ENCODE peak calls at places on chromosomes 4 and X, in ten cellular contexts. One of them, this sample, is unnamed.

GRCh38 chrX:7147978-7148824 is at the start of gene PUDP:
- DNase-seq in ecto neural progenitor cell: peak
- DNase-seq in D341Med: peak
- DNase-seq in Right ventricle myocardium superior: peak
- DNase-seq in NCI-H1417: peak
- DNase-seq in neural crest cell: peak
- DNase-seq in NCI-H226: peak
- DNase-seq in HEK293T: peak
- DNase-seq in hippocampal formation: peak
- DNase-seq in AG09309: peak
- DNase-seq in this sample: peak

GRCh38 chr4:138868562-138868961 is 147.0 kb upstream of the NOCT start:
- DNase-seq in ecto neural progenitor cell: no peak
- DNase-seq in D341Med: no peak
- DNase-seq in Right ventricle myocardium superior: no peak
- DNase-seq in NCI-H1417: no peak
- DNase-seq in neural crest cell: no peak
- DNase-seq in NCI-H226: no peak
- DNase-seq in HEK293T: no peak
- DNase-seq in hippocampal formation: no peak
- DNase-seq in AG09309: no peak
- DNase-seq in this sample: no peak

GRCh38 chr4:21380861-21381260 is 567.7 kb downstream of the KCNIP4 start:
- DNase-seq in ecto neural progenitor cell: no peak
- DNase-seq in D341Med: no peak
- DNase-seq in Right ventricle myocardium superior: no peak
- DNase-seq in NCI-H1417: no peak
- DNase-seq in neural crest cell: no peak
- DNase-seq in NCI-H226: no peak
- DNase-seq in HEK293T: no peak
- DNase-seq in hippocampal formation: peak
- DNase-seq in AG09309: no peak
- DNase-seq in this sample: no peak

GRCh38 chr4:7193040-7193958 is 961 bp downstream of the SORCS2 start:
- DNase-seq in ecto neural progenitor cell: peak
- DNase-seq in D341Med: peak
- DNase-seq in Right ventricle myocardium superior: no peak
- DNase-seq in NCI-H1417: peak
- DNase-seq in neural crest cell: no peak
- DNase-seq in NCI-H226: no peak
- DNase-seq in HEK293T: no peak
- DNase-seq in hippocampal formation: no peak
- DNase-seq in AG09309: no peak
- DNase-seq in this sample: no peak

GRCh38 chr4:67122029-67122428 is 423.3 kb downstream of the CENPC start:
- DNase-seq in ecto neural progenitor cell: no peak
- DNase-seq in D341Med: peak
- DNase-seq in Right ventricle myocardium superior: no peak
- DNase-seq in NCI-H1417: no peak
- DNase-seq in neural crest cell: no peak
- DNase-seq in NCI-H226: peak
- DNase-seq in HEK293T: peak
- DNase-seq in hippocampal formation: no peak
- DNase-seq in AG09309: no peak
- DNase-seq in this sample: no peak

GRCh38 chrX:49919617-49920016 is 2.8 kb upstream of the CLCN5 start:
- DNase-seq in ecto neural progenitor cell: peak
- DNase-seq in D341Med: peak
- DNase-seq in Right ventricle myocardium superior: peak
- DNase-seq in NCI-H1417: peak
- DNase-seq in neural crest cell: peak
- DNase-seq in NCI-H226: no peak
- DNase-seq in HEK293T: peak
- DNase-seq in hippocampal formation: no peak
- DNase-seq in AG09309: peak
- DNase-seq in this sample: peak

GRCh38 chrX:153408871-153409351 is 2.4 kb upstream of the ZFP92 start:
- DNase-seq in ecto neural progenitor cell: no peak
- DNase-seq in D341Med: no peak
- DNase-seq in Right ventricle myocardium superior: no peak
- DNase-seq in NCI-H1417: no peak
- DNase-seq in neural crest cell: no peak
- DNase-seq in NCI-H226: no peak
- DNase-seq in HEK293T: no peak
- DNase-seq in hippocampal formation: no peak
- DNase-seq in AG09309: no peak
- DNase-seq in this sample: no peak

GRCh38 chr4:80026080-80026479 is 46.9 kb downstream of the ANTXR2 start:
- DNase-seq in ecto neural progenitor cell: no peak
- DNase-seq in D341Med: no peak
- DNase-seq in Right ventricle myocardium superior: no peak
- DNase-seq in NCI-H1417: no peak
- DNase-seq in neural crest cell: no peak
- DNase-seq in NCI-H226: no peak
- DNase-seq in HEK293T: no peak
- DNase-seq in hippocampal formation: no peak
- DNase-seq in AG09309: no peak
- DNase-seq in this sample: no peak

GRCh38 chr4:88018471-88018870 is 11.0 kb downstream of the PKD2 start:
- DNase-seq in ecto neural progenitor cell: no peak
- DNase-seq in D341Med: no peak
- DNase-seq in Right ventricle myocardium superior: peak
- DNase-seq in NCI-H1417: no peak
- DNase-seq in neural crest cell: no peak
- DNase-seq in NCI-H226: no peak
- DNase-seq in HEK293T: no peak
- DNase-seq in hippocampal formation: peak
- DNase-seq in AG09309: no peak
- DNase-seq in this sample: no peak

GRCh38 chr4:169397762-169398161 is 127.0 kb upstream of the SH3RF1 start:
- DNase-seq in ecto neural progenitor cell: no peak
- DNase-seq in D341Med: no peak
- DNase-seq in Right ventricle myocardium superior: no peak
- DNase-seq in NCI-H1417: peak
- DNase-seq in neural crest cell: no peak
- DNase-seq in NCI-H226: no peak
- DNase-seq in HEK293T: no peak
- DNase-seq in hippocampal formation: no peak
- DNase-seq in AG09309: no peak
- DNase-seq in this sample: no peak

GRCh38 chrX:28576117-28576516 is 11.1 kb upstream of the IL1RAPL1 start:
- DNase-seq in ecto neural progenitor cell: no peak
- DNase-seq in D341Med: no peak
- DNase-seq in Right ventricle myocardium superior: no peak
- DNase-seq in NCI-H1417: no peak
- DNase-seq in neural crest cell: no peak
- DNase-seq in NCI-H226: no peak
- DNase-seq in HEK293T: no peak
- DNase-seq in hippocampal formation: no peak
- DNase-seq in AG09309: no peak
- DNase-seq in this sample: no peak